ENCODE peak calls at places on chromosomes 1 and 21, in six cellular contexts. S is NCI-H774; U is left ventricle myocardium inferior; X is AML-193; O is stimulated activated CD8-positive, alpha-beta memory T cell treated with anti-CD3 and anti-CD28 coated beads, Interleukin-7, amount 100 ng/mL, for 24 hours; V is NCI-H1092 treated with DMSO at 0.1 percent for 48 hours. G is an unnamed sample.

GRCh38 chr1:180560868-180561600 is 2.3 kb downstream of the OVAAL start:
- DNase-seq in V (no peak), O (no peak), S (no peak), U (no peak), X (no peak), G (no peak)

GRCh38 chr1:221069956-221070355 is 190.7 kb downstream of the HLX start:
- DNase-seq in X (no peak), S (no peak), U (no peak), O (no peak), V (no peak), G (no peak)

GRCh38 chr1:228178737-228179720 is 13.4 kb downstream of the IBA57 start:
- DNase-seq in U (no peak), O (no peak), X (no peak), V (no peak), S (no peak), G (no peak)

GRCh38 chr1:103948526-103948925 is 198.8 kb downstream of the AMY1C start:
- DNase-seq in O (no peak), U (no peak), S (no peak), X (peak; percentile 14), V (no peak), G (no peak)

GRCh38 chr1:2237773-2238172 is 9.7 kb downstream of the SKI start:
- DNase-seq in U (no peak), S (no peak), O (no peak), V (no peak), X (no peak), G (no peak)

GRCh38 chr21:38219049-38219628 is 37.7 kb upstream of the KCNJ15 start:
- DNase-seq in U (peak; percentile 46), X (peak; percentile 79), S (peak; percentile 72), V (peak; percentile 86), O (peak; percentile 39), G (peak; percentile 18)

GRCh38 chr1:116352349-116352813 is 20.7 kb upstream of the ATP1A1 start:
- DNase-seq in X (no peak), V (no peak), U (no peak), S (no peak), O (no peak), G (no peak)

GRCh38 chr1:32881871-32882850 is 4.1 kb upstream of the HPCA start:
- DNase-seq in X (no peak), S (no peak), U (peak; percentile 69), O (no peak), V (peak; percentile 90), G (no peak)

GRCh38 chr1:221620437-221621384 is 121.2 kb downstream of the DUSP10 start:
- DNase-seq in X (no peak), V (peak; percentile 77), U (no peak), S (no peak), O (no peak), G (no peak)

GRCh38 chr21:29215709-29216108 is 83.0 kb upstream of the BACH1 start:
- DNase-seq in S (no peak), O (no peak), V (no peak), U (no peak), X (no peak), G (no peak)

GRCh38 chr1:16013220-16013907 is 4.5 kb downstream of the HSPB7 start:
- DNase-seq in O (peak; percentile 26), V (no peak), X (no peak), S (peak; percentile 18), U (peak; percentile 76), G (no peak)

GRCh38 chr1:119861547-119861946 is 34.8 kb downstream of the ADAM30 start:
- DNase-seq in V (no peak), S (no peak), O (no peak), X (no peak), U (no peak), G (no peak)

GRCh38 chr1:99472893-99473292 is 173.0 kb upstream of the PALMD start:
- DNase-seq in O (no peak), V (no peak), S (no peak), U (no peak), X (no peak), G (no peak)

GRCh38 chr1:65793359-65793732 is 651 bp downstream of the PDE4B start:
- DNase-seq in S (peak; percentile 24), X (no peak), O (no peak), V (peak; percentile 7), U (peak; percentile 9), G (no peak)

GRCh38 chr1:198157847-198158765 is 1.3 kb downstream of the NEK7 start:
- DNase-seq in O (no peak), U (no peak), S (no peak), V (peak; percentile 47), X (peak; percentile 42), G (no peak)

GRCh38 chr1:26626994-26627393 is 68.8 kb upstream of the ARID1A start:
- DNase-seq in V (no peak), X (no peak), U (no peak), O (no peak), S (no peak), G (no peak)

GRCh38 chr1:23394664-23395063 is 25.0 kb upstream of the ZNF436 start:
- DNase-seq in O (no peak), S (no peak), V (no peak), X (no peak), U (peak; percentile 88), G (no peak)

GRCh38 chr1:151919246-151919645 is 9.9 kb upstream of the THEM4 start:
- DNase-seq in U (no peak), O (no peak), X (no peak), S (no peak), V (no peak), G (no peak)

GRCh38 chr1:85428471-85429077 is 36.4 kb downstream of the DDAH1 start:
- DNase-seq in S (no peak), V (no peak), O (no peak), U (no peak), X (no peak), G (no peak)

GRCh38 chr1:74586253-74586897 is 74.0 kb upstream of the LRRC53 start:
- DNase-seq in U (no peak), X (peak; percentile 50), V (no peak), O (no peak), S (no peak), G (no peak)

GRCh38 chr1:245748246-245748645 is 593.5 kb downstream of the KIF26B start:
- DNase-seq in X (no peak), O (no peak), S (no peak), V (no peak), U (no peak), G (no peak)

GRCh38 chr1:156726549-156727226 is 1.6 kb upstream of the METTL25B start:
- DNase-seq in U (no peak), X (peak; percentile 81), O (no peak), S (peak; percentile 16), V (peak; percentile 17), G (peak; percentile 56)

GRCh38 chr1:179767177-179767581 is 24.1 kb downstream of the FAM163A start:
- DNase-seq in V (no peak), U (no peak), X (no peak), O (no peak), S (no peak), G (no peak)

GRCh38 chr1:55213029-55213884 is 1.9 kb downstream of the USP24 start:
- DNase-seq in V (no peak), S (no peak), X (peak; percentile 24), U (no peak), O (no peak), G (no peak)

GRCh38 chr1:167258858-167259257 is 38.2 kb downstream of the POU2F1 start:
- DNase-seq in X (no peak), V (no peak), U (no peak), S (no peak), O (no peak), G (no peak)

GRCh38 chr1:47507921-47508894 is 70.4 kb downstream of the FOXD2 start:
- DNase-seq in X (no peak), V (peak; percentile 25), U (peak; percentile 22), S (peak; percentile 53), O (no peak), G (no peak)

GRCh38 chr21:44423312-44423821 is 31.9 kb upstream of the LRRC3 start:
- DNase-seq in X (no peak), O (no peak), U (peak; percentile 2), S (no peak), V (no peak), G (no peak)

GRCh38 chr1:36651176-36651910 is 168.6 kb upstream of the CSF3R start:
- DNase-seq in X (no peak), S (no peak), U (no peak), V (no peak), O (no peak), G (no peak)

G was measured in effector memory CD8-positive, alpha-beta T cell.